ENCODE peak calls at places on chromosome 11, in four cellular contexts. C is K562, G is HepG2, J is GM12878. V is an unnamed sample.

GRCh38 chr11:116173506-116173905 is 599.3 kb downstream of the BUD13 start:
- DNase-seq in C (no peak), G (no peak), J (no peak), V (no peak)

GRCh38 chr11:5277807-5278206 is 8.1 kb upstream of the HBE1 start:
- DNase-seq in C (no peak), G (no peak), J (no peak), V (no peak)

GRCh38 chr11:105489431-105489830 is 120.4 kb upstream of the GRIA4 start:
- DNase-seq in C (no peak), G (no peak), J (no peak), V (no peak)

GRCh38 chr11:125728969-125729368 is 17.1 kb upstream of the PATE1 start:
- DNase-seq in C (no peak), G (no peak), J (no peak), V (no peak)

GRCh38 chr11:119018074-119018938 is at the start of the genes RPS25 and TRAPPC4:
- DNase-seq in C (peak; percentile 85), G (peak; percentile 93), J (peak; percentile 92), V (peak; percentile 93)

GRCh38 chr11:134599180-134599810 is 187.3 kb upstream of the B3GAT1 start:
- DNase-seq in C (peak; percentile 27), G (no peak), J (no peak), V (no peak)

GRCh38 chr11:100354736-100355135 is 332.4 kb upstream of the ARHGAP42 start:
- DNase-seq in C (no peak), G (no peak), J (no peak), V (no peak)

GRCh38 chr11:111465400-111465799 is 46.8 kb downstream of the BTG4 start:
- DNase-seq in C (no peak), G (no peak), J (no peak), V (no peak)

GRCh38 chr11:7538023-7538422 is 24.2 kb downstream of the PPFIBP2 start:
- DNase-seq in C (no peak), G (no peak), J (no peak), V (no peak)

GRCh38 chr11:116073854-116074837 is 569.9 kb upstream of the CADM1 start:
- DNase-seq in C (no peak), G (no peak), J (peak; percentile 82), V (no peak)

GRCh38 chr11:58616594-58616993 is 5.9 kb upstream of the CNTF start:
- DNase-seq in C (no peak), G (no peak), J (no peak), V (no peak)

GRCh38 chr11:18012314-18012905 is 437 bp downstream of the SERGEF start:
- DNase-seq in C (peak; percentile 29), G (peak; percentile 45), J (no peak), V (peak; percentile 31)

GRCh38 chr11:116777056-116777455 is 4.3 kb upstream of the BUD13 start:
- DNase-seq in C (no peak), G (no peak), J (no peak), V (no peak)

GRCh38 chr11:75351541-75352416 is at the start of gene ARRB1:
- DNase-seq in C (peak; percentile 91), G (peak; percentile 90), J (no peak), V (peak; percentile 68)

GRCh38 chr11:27055065-27055682 is 14.6 kb downstream of the BBOX1 start:
- DNase-seq in C (no peak), G (peak; percentile 96), J (no peak), V (no peak)

GRCh38 chr11:118295199-118295598 is 9.3 kb upstream of the CD3E start:
- DNase-seq in C (no peak), G (no peak), J (no peak), V (no peak)

GRCh38 chr11:93577291-93577690 is 34.1 kb upstream of the SMCO4 start:
- DNase-seq in C (no peak), G (no peak), J (no peak), V (no peak)

GRCh38 chr11:125514336-125515101 is 18.5 kb upstream of the FEZ1 start:
- DNase-seq in C (no peak), G (no peak), J (peak; percentile 92), V (no peak)

GRCh38 chr11:130212431-130212961 is 52.9 kb downstream of the ST14 start:
- DNase-seq in C (no peak), G (no peak), J (no peak), V (no peak)

GRCh38 chr11:73931039-73931645 is 19.7 kb upstream of the DNAJB13 start:
- DNase-seq in C (peak; percentile 41), G (peak; percentile 50), J (no peak), V (peak; percentile 69)

GRCh38 chr11:8033312-8033715 is 46.2 kb downstream of the EIF3F start:
- DNase-seq in C (peak; percentile 82), G (peak; percentile 40), J (no peak), V (peak; percentile 86)

GRCh38 chr11:94550513-94550912 is 6.8 kb downstream of the FUT4 start:
- DNase-seq in C (no peak), G (no peak), J (no peak), V (no peak)

GRCh38 chr11:94880216-94880615 is 93.1 kb downstream of the CWC15 start:
- DNase-seq in C (no peak), G (peak; percentile 44), J (no peak), V (no peak)

GRCh38 chr11:118211006-118211405 is 13.8 kb downstream of the JAML start:
- DNase-seq in C (no peak), G (no peak), J (no peak), V (no peak)

GRCh38 chr11:36037031-36037430 is 93.2 kb downstream of the LDLRAD3 start:
- DNase-seq in C (no peak), G (no peak), J (no peak), V (no peak)

GRCh38 chr11:5476184-5476819 is 12.2 kb upstream of the OR52D1 start:
- DNase-seq in C (peak; percentile 69), G (peak; percentile 36), J (no peak), V (peak; percentile 49)

GRCh38 chr11:7543302-7543701 is 29.5 kb downstream of the PPFIBP2 start:
- DNase-seq in C (no peak), G (no peak), J (no peak), V (no peak)

GRCh38 chr11:113396693-113397092 is 9.1 kb downstream of the ANKK1 start:
- DNase-seq in C (no peak), G (no peak), J (no peak), V (no peak)

GRCh38 chr11:126132319-126132718 is 69.7 kb upstream of the CDON start:
- DNase-seq in C (no peak), G (no peak), J (no peak), V (peak; percentile 64)

GRCh38 chr11:117442049-117442868 is 114.6 kb downstream of the CEP164 start:
- DNase-seq in C (no peak), G (no peak), J (no peak), V (no peak)

GRCh38 chr11:46099973-46100335 is 21.3 kb downstream of the PHF21A start:
- DNase-seq in C (no peak), G (no peak), J (no peak), V (no peak)

GRCh38 chr11:111502611-111503010 is 9.6 kb downstream of the BTG4 start:
- DNase-seq in C (no peak), G (no peak), J (no peak), V (no peak)

GRCh38 chr11:27524155-27524554 is 17.6 kb upstream of the LIN7C start:
- DNase-seq in C (no peak), G (peak; percentile 41), J (no peak), V (no peak)

GRCh38 chr11:11580012-11580411 is 41.8 kb downstream of the GALNT18 start:
- DNase-seq in C (no peak), G (no peak), J (no peak), V (no peak)

GRCh38 chr11:78549624-78550409 is 24.8 kb downstream of the NARS2 start:
- DNase-seq in C (no peak), G (peak; percentile 12), J (no peak), V (no peak)

GRCh38 chr11:70483077-70483861 is 84.9 kb downstream of the CTTN start:
- DNase-seq in C (peak; percentile 70), G (no peak), J (no peak), V (peak; percentile 22)

GRCh38 chr11:12687740-12688139 is 13.5 kb downstream of the TEAD1 start:
- DNase-seq in C (peak; percentile 42), G (no peak), J (no peak), V (no peak)

GRCh38 chr11:12685229-12685628 is 11.0 kb downstream of the TEAD1 start:
- DNase-seq in C (no peak), G (no peak), J (no peak), V (no peak)

GRCh38 chr11:12689029-12689755 is 15.0 kb downstream of the TEAD1 start:
- DNase-seq in C (no peak), G (no peak), J (no peak), V (no peak)

GRCh38 chr11:12686246-12687060 is 12.2 kb downstream of the TEAD1 start:
- DNase-seq in C (no peak), G (no peak), J (no peak), V (no peak)

GRCh38 chr11:12687216-12687623 is 13.0 kb downstream of the TEAD1 start:
- DNase-seq in C (peak; percentile 65), G (no peak), J (no peak), V (no peak)
- TF ChIP-seq FOXK2 in C (no peak), G (no peak), J (no peak), V (no peak)

DNA sequence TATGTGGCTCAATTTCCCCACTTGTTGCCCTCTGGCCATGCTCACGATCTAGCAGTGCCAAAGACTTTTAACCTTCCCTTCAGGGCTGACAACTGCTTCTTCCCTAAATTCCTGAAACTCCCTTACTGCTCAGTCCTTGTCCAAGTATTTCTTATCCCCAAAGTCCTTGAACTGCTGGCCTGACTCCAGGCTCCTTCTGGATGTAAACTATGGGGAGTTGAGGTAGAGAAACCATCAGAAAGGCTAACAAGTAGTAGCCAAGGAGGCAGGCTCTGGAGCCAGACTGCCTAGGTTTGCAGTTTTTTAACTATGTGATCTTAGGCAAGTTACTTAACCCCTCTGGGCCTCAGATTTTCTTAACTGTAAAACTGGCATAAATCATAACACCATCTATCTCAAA is 258.7 kb upstream of the CCDC90B start:
- DNase-seq in C (no peak), G (no peak), J (no peak), V (no peak)
- TF ChIP-seq TARDBP in C (no peak), G (no peak), J (no peak), V (no peak)

GRCh38 chr11:13461291-13461690 is 1.7 kb downstream of the BTBD10 start:
- DNase-seq in C (no peak), G (no peak), J (no peak), V (no peak)

GRCh38 chr11:13465909-13466371 is 2.9 kb upstream of the BTBD10 start:
- DNase-seq in C (peak; percentile 14), G (peak; percentile 27), J (no peak), V (peak; percentile 39)

GRCh38 chr11:13462311-13462927 is 603 bp downstream of the BTBD10 start:
- DNase-seq in C (peak; percentile 52), G (peak; percentile 31), J (no peak), V (peak; percentile 58)

GRCh38 chr11:13462928-13463778 is at the start of gene BTBD10:
- DNase-seq in C (peak; percentile 93), G (peak; percentile 89), J (peak; percentile 89), V (peak; percentile 93)

GRCh38 chr11:13463779-13464290 is 813 bp upstream of the BTBD10 start:
- DNase-seq in C (no peak), G (no peak), J (no peak), V (no peak)
- TF ChIP-seq FOXK2 in C (no peak), G (no peak), J (no peak), V (no peak)

DNA sequence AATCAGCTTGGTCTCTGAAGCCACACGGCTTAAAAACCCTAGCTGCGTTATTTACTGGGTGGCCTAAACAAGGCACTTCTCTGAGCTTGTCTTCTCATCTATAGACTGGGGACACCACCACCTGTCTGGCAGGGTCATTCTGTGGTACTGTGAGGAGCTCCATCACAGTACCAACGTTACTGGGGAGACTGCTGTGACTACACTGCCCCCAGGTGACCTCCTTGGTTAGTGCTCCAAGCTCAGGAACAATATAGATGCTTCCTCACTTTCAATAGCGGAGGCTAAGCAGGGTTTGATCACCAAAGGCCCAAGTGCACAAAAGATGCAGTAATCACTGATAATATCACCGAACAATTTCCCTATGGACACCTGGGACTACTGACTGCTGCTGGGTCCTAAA is 18.9 kb downstream of the PRPF19 start:
- DNase-seq in C (peak; percentile 66), G (peak; percentile 66), J (no peak), V (peak; percentile 51)
- TF ChIP-seq TARDBP in C (no peak), G (no peak), J (no peak), V (no peak)